ENCODE peak calls at places on chromosomes 3 and 15, in seven cellular contexts. One of them, this sample, is unnamed.

GRCh38 chr3:160403028-160403545 is 3.6 kb downstream of the SMC4 start:
- DNase-seq in GM23338: no peak
- DNase-seq in astrocyte of the spinal cord: peak
- DNase-seq in nephron progenitor cell: no peak
- DNase-seq in WERI-Rb-1: no peak
- DNase-seq in transverse colon: no peak
- DNase-seq in progenitor cell of endocrine pancreas: no peak
- DNase-seq in this sample: no peak

GRCh38 chr15:31294067-31294466 is 32.6 kb upstream of the KLF13 start:
- DNase-seq in GM23338: no peak
- DNase-seq in astrocyte of the spinal cord: no peak
- DNase-seq in nephron progenitor cell: no peak
- DNase-seq in WERI-Rb-1: no peak
- DNase-seq in transverse colon: no peak
- DNase-seq in progenitor cell of endocrine pancreas: peak
- DNase-seq in this sample: no peak

GRCh38 chr3:4739289-4740236 is 239.7 kb upstream of the BHLHE40 start:
- DNase-seq in GM23338: no peak
- DNase-seq in astrocyte of the spinal cord: no peak
- DNase-seq in nephron progenitor cell: no peak
- DNase-seq in WERI-Rb-1: no peak
- DNase-seq in transverse colon: no peak
- DNase-seq in progenitor cell of endocrine pancreas: no peak
- DNase-seq in this sample: no peak

GRCh38 chr3:140376136-140376889 is 301.6 kb upstream of the TRIM42 start:
- DNase-seq in GM23338: peak
- DNase-seq in astrocyte of the spinal cord: no peak
- DNase-seq in nephron progenitor cell: no peak
- DNase-seq in WERI-Rb-1: no peak
- DNase-seq in transverse colon: no peak
- DNase-seq in progenitor cell of endocrine pancreas: no peak
- DNase-seq in this sample: no peak

GRCh38 chr15:73918784-73919183 is 7.5 kb upstream of the LOXL1 start:
- DNase-seq in GM23338: no peak
- DNase-seq in astrocyte of the spinal cord: no peak
- DNase-seq in nephron progenitor cell: no peak
- DNase-seq in WERI-Rb-1: no peak
- DNase-seq in transverse colon: no peak
- DNase-seq in progenitor cell of endocrine pancreas: no peak
- DNase-seq in this sample: no peak

GRCh38 chr3:69032737-69033136 is 19.3 kb upstream of the EOGT start:
- DNase-seq in GM23338: no peak
- DNase-seq in astrocyte of the spinal cord: no peak
- DNase-seq in nephron progenitor cell: no peak
- DNase-seq in WERI-Rb-1: no peak
- DNase-seq in transverse colon: no peak
- DNase-seq in progenitor cell of endocrine pancreas: no peak
- DNase-seq in this sample: no peak

GRCh38 chr3:37054370-37054769 is 61.1 kb downstream of the MLH1 start:
- DNase-seq in GM23338: no peak
- DNase-seq in astrocyte of the spinal cord: peak
- DNase-seq in nephron progenitor cell: no peak
- DNase-seq in WERI-Rb-1: no peak
- DNase-seq in transverse colon: no peak
- DNase-seq in progenitor cell of endocrine pancreas: no peak
- DNase-seq in this sample: no peak

GRCh38 chr3:50583897-50584296 is 14.6 kb downstream of the HEMK1 start:
- DNase-seq in GM23338: no peak
- DNase-seq in astrocyte of the spinal cord: no peak
- DNase-seq in nephron progenitor cell: no peak
- DNase-seq in WERI-Rb-1: no peak
- DNase-seq in transverse colon: no peak
- DNase-seq in progenitor cell of endocrine pancreas: no peak
- DNase-seq in this sample: no peak

GRCh38 chr3:120502116-120502515 is 51.3 kb upstream of the FSTL1 start:
- DNase-seq in GM23338: no peak
- DNase-seq in astrocyte of the spinal cord: no peak
- DNase-seq in nephron progenitor cell: no peak
- DNase-seq in WERI-Rb-1: no peak
- DNase-seq in transverse colon: no peak
- DNase-seq in progenitor cell of endocrine pancreas: no peak
- DNase-seq in this sample: no peak

GRCh38 chr3:2420919-2421318 is 322.3 kb downstream of the CNTN4 start:
- DNase-seq in GM23338: peak
- DNase-seq in astrocyte of the spinal cord: no peak
- DNase-seq in nephron progenitor cell: no peak
- DNase-seq in WERI-Rb-1: no peak
- DNase-seq in transverse colon: no peak
- DNase-seq in progenitor cell of endocrine pancreas: no peak
- DNase-seq in this sample: no peak

GRCh38 chr3:56894912-56895431 is 93.2 kb upstream of the ARHGEF3 start:
- DNase-seq in GM23338: no peak
- DNase-seq in astrocyte of the spinal cord: peak
- DNase-seq in nephron progenitor cell: no peak
- DNase-seq in WERI-Rb-1: no peak
- DNase-seq in transverse colon: no peak
- DNase-seq in progenitor cell of endocrine pancreas: no peak
- DNase-seq in this sample: no peak

GRCh38 chr3:55330355-55330754 is 156.8 kb downstream of the WNT5A start:
- DNase-seq in GM23338: no peak
- DNase-seq in astrocyte of the spinal cord: peak
- DNase-seq in nephron progenitor cell: no peak
- DNase-seq in WERI-Rb-1: no peak
- DNase-seq in transverse colon: no peak
- DNase-seq in progenitor cell of endocrine pancreas: no peak
- DNase-seq in this sample: peak

GRCh38 chr3:15553749-15554148 is 32.2 kb upstream of the COLQ start:
- DNase-seq in GM23338: no peak
- DNase-seq in astrocyte of the spinal cord: no peak
- DNase-seq in nephron progenitor cell: no peak
- DNase-seq in WERI-Rb-1: no peak
- DNase-seq in transverse colon: no peak
- DNase-seq in progenitor cell of endocrine pancreas: no peak
- DNase-seq in this sample: no peak

DNA sequence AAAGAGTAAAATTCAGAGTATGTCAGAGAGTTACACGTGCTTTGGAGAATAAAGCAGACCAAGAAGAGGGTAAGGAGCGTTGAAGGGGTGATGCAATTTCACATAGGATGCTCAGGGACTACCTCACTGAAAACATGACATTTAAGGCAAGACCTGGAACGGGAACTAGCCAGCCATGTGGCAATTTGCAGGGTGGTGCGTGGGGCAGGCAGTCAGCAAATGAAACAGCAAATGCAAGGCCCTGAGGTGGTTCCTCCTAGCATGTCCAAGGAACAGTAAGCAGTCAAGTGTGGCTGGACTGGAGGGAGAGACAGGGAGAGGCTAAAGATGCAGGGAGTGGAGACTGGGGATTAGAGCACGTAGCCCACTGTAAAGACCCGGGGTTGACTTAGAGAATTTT is 146.1 kb upstream of the LPP start:
- DNase-seq in GM23338: no peak
- DNase-seq in astrocyte of the spinal cord: no peak
- DNase-seq in nephron progenitor cell: no peak
- DNase-seq in WERI-Rb-1: no peak
- DNase-seq in transverse colon: no peak
- DNase-seq in progenitor cell of endocrine pancreas: no peak
- DNase-seq in this sample: no peak
- TF ChIP-seq CTCF in GM23338: no peak
- TF ChIP-seq CTCF in astrocyte of the spinal cord: no peak
- TF ChIP-seq CTCF in nephron progenitor cell: no peak
- TF ChIP-seq CTCF in WERI-Rb-1: no peak
- TF ChIP-seq CTCF in transverse colon: no peak
- TF ChIP-seq CTCF in progenitor cell of endocrine pancreas: no peak
- TF ChIP-seq CTCF in this sample: no peak

GRCh38 chr15:94745371-94745770 is 514.0 kb downstream of the MCTP2 start:
- DNase-seq in GM23338: peak
- DNase-seq in astrocyte of the spinal cord: no peak
- DNase-seq in nephron progenitor cell: no peak
- DNase-seq in WERI-Rb-1: no peak
- DNase-seq in transverse colon: no peak
- DNase-seq in progenitor cell of endocrine pancreas: no peak
- DNase-seq in this sample: peak

GRCh38 chr15:94744080-94744793 is 512.9 kb downstream of the MCTP2 start:
- DNase-seq in GM23338: peak
- DNase-seq in astrocyte of the spinal cord: no peak
- DNase-seq in nephron progenitor cell: no peak
- DNase-seq in WERI-Rb-1: no peak
- DNase-seq in transverse colon: no peak
- DNase-seq in progenitor cell of endocrine pancreas: no peak
- DNase-seq in this sample: no peak

GRCh38 chr15:94747510-94747909 is 516.1 kb downstream of the MCTP2 start:
- DNase-seq in GM23338: no peak
- DNase-seq in astrocyte of the spinal cord: no peak
- DNase-seq in nephron progenitor cell: peak
- DNase-seq in WERI-Rb-1: no peak
- DNase-seq in transverse colon: no peak
- DNase-seq in progenitor cell of endocrine pancreas: no peak
- DNase-seq in this sample: no peak

DNA sequence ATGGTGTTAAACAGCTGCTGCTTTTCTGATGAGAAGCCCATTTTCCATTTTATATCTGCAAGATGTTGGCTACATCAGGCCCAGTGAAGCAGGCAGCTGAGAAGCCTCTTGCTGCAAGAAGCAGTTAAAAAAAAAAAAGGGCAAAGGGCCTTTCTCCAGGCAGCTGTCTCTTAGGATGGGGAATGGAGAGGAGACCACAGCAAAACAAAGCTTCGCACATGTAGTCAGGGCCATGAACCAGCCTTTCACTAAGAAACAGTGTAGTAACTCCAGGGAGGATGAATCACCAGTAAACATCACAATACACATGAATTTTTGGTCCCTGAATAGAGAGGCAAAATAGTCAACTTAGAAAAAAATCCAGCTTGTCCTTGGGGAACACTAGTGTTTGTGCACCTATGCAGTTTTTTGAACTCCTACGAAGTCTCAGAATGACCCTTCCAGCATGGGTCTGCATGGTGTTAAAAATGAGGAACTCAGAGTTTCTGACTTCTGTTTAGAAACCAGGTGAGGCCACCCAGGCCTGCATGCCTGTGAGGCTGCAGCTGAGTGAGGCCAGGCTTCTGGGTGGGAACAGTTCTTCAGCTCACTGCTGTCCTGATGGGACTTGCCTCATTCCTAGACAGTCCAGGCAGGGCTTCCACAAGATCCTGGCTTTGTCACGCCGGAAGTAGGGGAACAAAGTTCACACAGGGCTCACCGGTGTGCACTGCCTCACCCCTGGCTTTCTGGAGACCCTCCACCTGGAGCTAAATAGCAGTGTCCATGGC is 518.7 kb downstream of the MCTP2 start:
- DNase-seq in GM23338: no peak
- DNase-seq in astrocyte of the spinal cord: peak
- DNase-seq in nephron progenitor cell: no peak
- DNase-seq in WERI-Rb-1: no peak
- DNase-seq in transverse colon: no peak
- DNase-seq in progenitor cell of endocrine pancreas: no peak
- DNase-seq in this sample: no peak
- TF ChIP-seq CTCF in GM23338: no peak
- TF ChIP-seq CTCF in astrocyte of the spinal cord: no peak
- TF ChIP-seq CTCF in nephron progenitor cell: no peak
- TF ChIP-seq CTCF in WERI-Rb-1: no peak
- TF ChIP-seq CTCF in transverse colon: no peak
- TF ChIP-seq CTCF in progenitor cell of endocrine pancreas: no peak
- TF ChIP-seq CTCF in this sample: no peak

GRCh38 chr3:86774082-86774691 is 216.8 kb downstream of the VGLL3 start:
- DNase-seq in GM23338: peak
- DNase-seq in astrocyte of the spinal cord: peak
- DNase-seq in nephron progenitor cell: no peak
- DNase-seq in WERI-Rb-1: no peak
- DNase-seq in transverse colon: no peak
- DNase-seq in progenitor cell of endocrine pancreas: no peak
- DNase-seq in this sample: no peak
- TF ChIP-seq CTCF in GM23338: peak
- TF ChIP-seq CTCF in astrocyte of the spinal cord: peak
- TF ChIP-seq CTCF in nephron progenitor cell: peak
- TF ChIP-seq CTCF in WERI-Rb-1: no peak
- TF ChIP-seq CTCF in transverse colon: peak
- TF ChIP-seq CTCF in progenitor cell of endocrine pancreas: peak
- TF ChIP-seq CTCF in this sample: no peak

GRCh38 chr3:124351430-124352142 is 359.7 kb upstream of the ROPN1 start:
- DNase-seq in GM23338: peak
- DNase-seq in astrocyte of the spinal cord: peak
- DNase-seq in nephron progenitor cell: peak
- DNase-seq in WERI-Rb-1: peak
- DNase-seq in transverse colon: no peak
- DNase-seq in progenitor cell of endocrine pancreas: no peak
- DNase-seq in this sample: peak
- TF ChIP-seq CTCF in GM23338: peak
- TF ChIP-seq CTCF in astrocyte of the spinal cord: peak
- TF ChIP-seq CTCF in nephron progenitor cell: peak
- TF ChIP-seq CTCF in WERI-Rb-1: peak
- TF ChIP-seq CTCF in transverse colon: peak
- TF ChIP-seq CTCF in progenitor cell of endocrine pancreas: peak
- TF ChIP-seq CTCF in this sample: peak

GRCh38 chr3:158794936-158795518 is 6.8 kb upstream of the MFSD1 start:
- DNase-seq in GM23338: peak
- DNase-seq in astrocyte of the spinal cord: peak
- DNase-seq in nephron progenitor cell: no peak
- DNase-seq in WERI-Rb-1: no peak
- DNase-seq in transverse colon: no peak
- DNase-seq in progenitor cell of endocrine pancreas: no peak
- DNase-seq in this sample: peak
- TF ChIP-seq CTCF in GM23338: peak
- TF ChIP-seq CTCF in astrocyte of the spinal cord: peak
- TF ChIP-seq CTCF in nephron progenitor cell: peak
- TF ChIP-seq CTCF in WERI-Rb-1: peak
- TF ChIP-seq CTCF in transverse colon: peak
- TF ChIP-seq CTCF in progenitor cell of endocrine pancreas: peak
- TF ChIP-seq CTCF in this sample: peak

DNA sequence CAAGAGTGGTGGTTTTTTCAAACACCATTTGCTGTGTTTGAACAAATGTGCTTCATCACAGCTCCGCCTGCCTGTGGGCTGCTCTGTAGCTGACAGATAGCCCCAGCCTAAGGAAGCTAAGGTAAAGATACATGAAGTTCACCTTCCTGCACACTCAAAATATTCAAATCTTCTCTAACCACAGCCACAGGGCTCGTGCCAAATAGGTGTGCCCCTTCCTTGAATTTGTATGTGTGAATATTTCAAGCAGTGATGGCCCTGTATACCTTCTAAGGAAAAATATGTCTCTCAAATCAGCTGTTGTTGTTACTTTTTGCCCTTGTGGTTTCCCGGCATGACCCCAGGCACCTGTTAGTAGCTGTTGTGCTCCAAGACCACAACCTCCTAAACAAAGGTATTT is 92.8 kb downstream of the CCNL1 start:
- DNase-seq in GM23338: no peak
- DNase-seq in astrocyte of the spinal cord: no peak
- DNase-seq in nephron progenitor cell: no peak
- DNase-seq in WERI-Rb-1: no peak
- DNase-seq in transverse colon: peak
- DNase-seq in progenitor cell of endocrine pancreas: no peak
- DNase-seq in this sample: no peak
- TF ChIP-seq CTCF in GM23338: no peak
- TF ChIP-seq CTCF in astrocyte of the spinal cord: peak
- TF ChIP-seq CTCF in nephron progenitor cell: no peak
- TF ChIP-seq CTCF in WERI-Rb-1: no peak
- TF ChIP-seq CTCF in transverse colon: no peak
- TF ChIP-seq CTCF in progenitor cell of endocrine pancreas: no peak
- TF ChIP-seq CTCF in this sample: no peak